ENCODE peak calls at places on chromosomes 1 and 21, in ten cellular contexts. P is NCI-H2029, Q is coronary artery, F is heart left ventricle, I is EL, U is lung microvascular endothelial cell, C is NT2/D1, Z is NCI-H524, X is A549, K is pancreas. L is an unnamed sample.

GRCh38 chr1:118934706-118935105 is 53.4 kb downstream of the TBX15 start:
- DNase-seq in C (no peak), Q (no peak), P (no peak), U (no peak), K (no peak), I (no peak), Z (no peak), X (no peak), F (no peak), L (no peak)

GRCh38 chr1:64892576-64893573 is 73.5 kb downstream of the JAK1 start:
- DNase-seq in K (no peak), P (no peak), I (peak; percentile 21), F (no peak), Q (no peak), Z (peak; percentile 24), X (no peak), U (peak; percentile 19), C (no peak), L (no peak)

GRCh38 chr1:13703558-13704485 is 3.8 kb downstream of the PRDM2 start:
- DNase-seq in Q (no peak), U (no peak), F (no peak), I (no peak), Z (no peak), C (no peak), X (no peak), K (no peak), P (no peak), L (no peak)

GRCh38 chr1:240091614-240092300 is at the start of gene FMN2:
- DNase-seq in Q (no peak), X (peak; percentile 73), U (no peak), K (peak; percentile 6), I (peak; percentile 85), F (no peak), Z (peak; percentile 64), C (no peak), P (peak; percentile 40), L (no peak)

GRCh38 chr1:10540277-10541005 is 65.7 kb downstream of the PEX14 start:
- DNase-seq in I (no peak), C (no peak), P (no peak), Q (no peak), Z (no peak), X (no peak), F (peak; percentile 45), U (peak; percentile 69), K (no peak), L (no peak)

GRCh38 chr1:111448482-111448917 is 556 bp downstream of the WDR77 start:
- DNase-seq in I (peak; percentile 36), U (peak; percentile 27), Q (peak; percentile 77), X (peak; percentile 19), Z (no peak), P (no peak), K (peak; percentile 10), C (no peak), F (no peak), L (no peak)

GRCh38 chr1:242886137-242886536 is 361.6 kb upstream of the PLD5 start:
- DNase-seq in X (no peak), Q (no peak), U (no peak), I (no peak), F (no peak), C (no peak), P (no peak), Z (no peak), K (no peak), L (no peak)

GRCh38 chr1:115837762-115838421 is 3.0 kb downstream of the NHLH2 start:
- DNase-seq in F (no peak), Z (peak; percentile 45), K (no peak), Q (no peak), C (no peak), P (no peak), X (no peak), I (no peak), U (no peak), L (no peak)

GRCh38 chr1:200888349-200888838 is 6.3 kb upstream of the INAVA start:
- DNase-seq in I (peak; percentile 75), U (no peak), P (no peak), Z (no peak), Q (no peak), C (no peak), K (no peak), X (no peak), F (no peak), L (no peak)

GRCh38 chr1:175466556-175466955 is 274.0 kb upstream of the KIAA0040 start:
- DNase-seq in C (no peak), F (no peak), I (no peak), K (no peak), Q (no peak), U (no peak), Z (no peak), P (no peak), X (no peak), L (no peak)

GRCh38 chr21:39452965-39453332 is 1.2 kb downstream of the SH3BGR start:
- DNase-seq in Z (no peak), C (no peak), I (no peak), Q (no peak), X (no peak), K (no peak), U (no peak), F (no peak), P (no peak), L (no peak)

GRCh38 chr1:3384407-3384806 is 70.1 kb upstream of the ARHGEF16 start:
- DNase-seq in C (no peak), Z (no peak), I (no peak), P (no peak), K (no peak), U (no peak), X (no peak), Q (no peak), F (no peak), L (no peak)

GRCh38 chr1:189681252-189681919 is 796.3 kb downstream of the BRINP3 start:
- DNase-seq in I (no peak), K (no peak), Z (no peak), F (no peak), U (no peak), Q (no peak), C (no peak), P (no peak), X (no peak), L (no peak)

GRCh38 chr1:244349581-244350001 is 102.1 kb downstream of the ADSS2 start:
- DNase-seq in U (peak; percentile 86), F (no peak), I (peak; percentile 63), Q (peak; percentile 4), C (no peak), Z (no peak), K (no peak), X (no peak), P (no peak), L (no peak)

GRCh38 chr1:203428981-203429599 is 46.5 kb upstream of the PRELP start:
- DNase-seq in C (no peak), F (no peak), P (peak; percentile 67), X (no peak), U (no peak), Q (no peak), I (no peak), K (no peak), Z (peak; percentile 52), L (no peak)

GRCh38 chr1:203475012-203475981 is at the start of gene PRELP:
- DNase-seq in K (peak; percentile 54), P (no peak), U (no peak), F (peak; percentile 22), C (peak; percentile 63), Z (no peak), I (peak; percentile 35), Q (peak; percentile 88), X (no peak), L (peak; percentile 80)

GRCh38 chr1:115302390-115302961 is 35.6 kb downstream of the NGF start:
- DNase-seq in P (no peak), F (peak; percentile 35), I (peak; percentile 91), U (no peak), X (no peak), C (no peak), Q (no peak), Z (no peak), K (no peak), L (no peak)

GRCh38 chr21:25639922-25640670 is 1.0 kb downstream of the JAM2 start:
- DNase-seq in F (peak; percentile 54), Z (peak; percentile 69), K (no peak), X (no peak), Q (no peak), P (no peak), U (no peak), C (peak; percentile 20), I (peak; percentile 21), L (no peak)

GRCh38 chr1:2115922-2116341 is 65.7 kb downstream of the PRKCZ start:
- DNase-seq in F (no peak), I (peak; percentile 28), P (no peak), Z (no peak), X (no peak), K (no peak), C (peak; percentile 66), Q (no peak), U (no peak), L (no peak)

GRCh38 chr1:32988665-32989064 is 24.1 kb upstream of the RNF19B start:
- DNase-seq in K (no peak), F (no peak), I (peak; percentile 73), X (no peak), U (peak; percentile 54), P (no peak), Q (no peak), C (no peak), Z (no peak), L (no peak)

GRCh38 chr21:43318841-43319781 is 107.8 kb downstream of the SIK1 start:
- DNase-seq in I (peak; percentile 88), C (no peak), P (no peak), Z (peak; percentile 15), Q (no peak), U (peak; percentile 17), X (no peak), F (peak; percentile 45), K (no peak), L (no peak)

GRCh38 chr1:171279234-171279633 is 30.9 kb downstream of the FMO1 start:
- DNase-seq in Z (no peak), Q (no peak), P (no peak), U (no peak), I (no peak), F (no peak), C (no peak), X (no peak), K (no peak), L (no peak)

GRCh38 chr1:221706191-221706590 is 35.7 kb downstream of the DUSP10 start:
- DNase-seq in P (no peak), C (no peak), Q (no peak), Z (no peak), I (no peak), F (no peak), X (no peak), U (no peak), K (no peak), L (no peak)